ENCODE peak calls at places on chromosome 1, in six cellular contexts. I, F, A, T, B and P are unnamed samples.

GRCh38 chr1:64934115-64934880 is 32.1 kb downstream of the JAK1 start:
- DNase-seq in A (no peak), I (peak), T (peak), B (peak), F (peak), P (peak)

GRCh38 chr1:55052221-55053142 is 13.1 kb downstream of the PCSK9 start:
- DNase-seq in B (no peak), F (no peak), I (no peak), T (no peak), A (no peak), P (no peak)

GRCh38 chr1:218674280-218674773 is 329.2 kb downstream of the TGFB2 start:
- DNase-seq in I (peak), T (peak), B (peak), F (peak), A (peak), P (no peak)

GRCh38 chr1:227937531-227938145 is 10.1 kb downstream of the WNT9A start:
- DNase-seq in I (no peak), F (no peak), A (no peak), T (no peak), B (no peak), P (no peak)

GRCh38 chr1:177567393-177567792 is 396.6 kb downstream of the BRINP2 start:
- DNase-seq in B (peak), T (no peak), I (no peak), F (peak), A (peak), P (no peak)

GRCh38 chr1:54781023-54781723 is 16.9 kb upstream of the PARS2 start:
- DNase-seq in T (no peak), B (peak), F (no peak), I (no peak), A (peak), P (no peak)

GRCh38 chr1:232620356-232620841 is 9.5 kb downstream of the SIPA1L2 start:
- DNase-seq in I (peak), B (peak), A (no peak), T (peak), F (peak), P (peak)

GRCh38 chr1:216688127-216688657 is 35.0 kb downstream of the ESRRG start:
- DNase-seq in B (no peak), A (no peak), T (no peak), F (no peak), I (no peak), P (no peak)

GRCh38 chr1:229058716-229059115 is 212.2 kb upstream of the RAB4A start:
- DNase-seq in F (no peak), A (peak), B (peak), I (no peak), T (no peak), P (no peak)

GRCh38 chr1:197285526-197286217 is 17.6 kb downstream of the CRB1 start:
- DNase-seq in I (no peak), F (no peak), A (no peak), T (no peak), B (no peak), P (no peak)

GRCh38 chr1:44038876-44039657 is 7.8 kb upstream of the SLC6A9 start:
- DNase-seq in B (peak), I (no peak), A (no peak), T (peak), F (peak), P (no peak)

GRCh38 chr1:200934676-200935245 is 40.1 kb downstream of the INAVA start:
- DNase-seq in A (no peak), F (no peak), I (no peak), T (no peak), B (no peak), P (no peak)

GRCh38 chr1:160362168-160362941 is 4.5 kb upstream of the NHLH1 start:
- DNase-seq in T (no peak), A (no peak), I (no peak), B (no peak), F (no peak), P (peak)

GRCh38 chr1:211260161-211261107 is 1.3 kb downstream of the RCOR3 start:
- DNase-seq in T (peak), B (peak), F (peak), A (peak), I (peak), P (peak)

GRCh38 chr1:181044449-181044966 is 10.7 kb downstream of the MR1 start:
- DNase-seq in B (peak), T (no peak), A (no peak), I (no peak), F (peak), P (no peak)

GRCh38 chr1:202858306-202858705 is 30.6 kb downstream of the RABIF start:
- DNase-seq in F (peak), A (no peak), I (peak), T (no peak), B (peak), P (no peak)